ENCODE peak calls at places on chromosomes 6 and 20, in four cellular contexts. U is GM13976, Z is AML-193, X is cardiac muscle cell. E is an unnamed sample.

GRCh38 chr6:81480139-81480538 is 272.3 kb downstream of the TENT5A start:
- DNase-seq in U (no peak), Z (no peak), X (no peak), E (peak; percentile 48)

GRCh38 chr6:163793584-163793983 is 379.1 kb downstream of the QKI start:
- DNase-seq in U (no peak), Z (no peak), X (peak; percentile 18), E (no peak)

GRCh38 chr6:123211777-123212545 is 215.9 kb downstream of the CLVS2 start:
- DNase-seq in U (no peak), Z (no peak), X (no peak), E (no peak)

GRCh38 chr6:107818272-107818671 is 5.8 kb downstream of the SCML4 start:
- DNase-seq in U (no peak), Z (no peak), X (no peak), E (no peak)

GRCh38 chr6:128155826-128156225 is 255.0 kb upstream of the THEMIS start:
- DNase-seq in U (no peak), Z (no peak), X (no peak), E (no peak)

GRCh38 chr20:36493801-36494114 is 47.6 kb upstream of the MYL9 start:
- DNase-seq in U (no peak), Z (no peak), X (peak; percentile 76), E (no peak)

GRCh38 chr6:39303425-39304153 is 10.6 kb downstream of the KCNK17 start:
- DNase-seq in U (no peak), Z (no peak), X (no peak), E (no peak)

GRCh38 chr6:2852514-2852855 is 10.8 kb upstream of the SERPINB1 start:
- DNase-seq in U (no peak), Z (no peak), X (no peak), E (no peak)

GRCh38 chr20:17935186-17935585 is 33.4 kb downstream of the SNX5 start:
- DNase-seq in U (no peak), Z (no peak), X (no peak), E (no peak)

GRCh38 chr6:112150363-112150762 is 63.0 kb downstream of the FAM229B start:
- DNase-seq in U (no peak), Z (no peak), X (no peak), E (no peak)

GRCh38 chr6:35426074-35426473 is 26.1 kb upstream of the FANCE start:
- DNase-seq in U (no peak), Z (peak; percentile 32), X (no peak), E (no peak)

GRCh38 chr20:50027611-50028105 is 44.9 kb downstream of the SNAI1 start:
- DNase-seq in U (no peak), Z (no peak), X (peak; percentile 94), E (no peak)

GRCh38 chr6:53258774-53259155 is 90.0 kb downstream of the ELOVL5 start:
- DNase-seq in U (no peak), Z (no peak), X (no peak), E (no peak)

GRCh38 chr6:74867286-74867685 is 338.6 kb downstream of the COL12A1 start:
- DNase-seq in U (no peak), Z (no peak), X (no peak), E (no peak)